ENCODE peak calls at places on chromosomes 6 and 20, in six cellular contexts. A, U, S, V, D and L are unnamed samples.

GRCh38 chr6:139748353-139749146 is 374.1 kb upstream of the CITED2 start:
- DNase-seq in A (no peak), D (no peak), U (no peak), S (no peak), V (no peak), L (no peak)

GRCh38 chr20:35506872-35507638 is 22.4 kb downstream of the C20orf173 start:
- DNase-seq in U (no peak), V (no peak), D (no peak), S (no peak), A (no peak), L (no peak)

GRCh38 chr20:6735913-6736845 is 31.3 kb upstream of the BMP2 start:
- DNase-seq in D (peak), V (no peak), S (no peak), U (peak), A (no peak), L (no peak)

GRCh38 chr6:95230071-95230740 is 347.1 kb upstream of the MANEA start:
- DNase-seq in V (no peak), U (no peak), S (no peak), A (no peak), D (no peak), L (no peak)

GRCh38 chr6:64717281-64717680 is 989.7 kb downstream of the EYS start:
- DNase-seq in D (no peak), U (no peak), A (no peak), S (no peak), V (no peak), L (no peak)

GRCh38 chr6:71181565-71181964 is 107.0 kb upstream of the OGFRL1 start:
- DNase-seq in S (no peak), A (no peak), U (peak), V (no peak), D (no peak), L (no peak)

GRCh38 chr6:12160350-12160749 is 129.8 kb upstream of the EDN1 start:
- DNase-seq in U (no peak), A (no peak), V (no peak), S (no peak), D (no peak), L (no peak)

GRCh38 chr6:54474898-54475297 is 166.7 kb downstream of the TINAG start:
- DNase-seq in D (no peak), U (no peak), S (no peak), V (no peak), A (no peak), L (no peak)

GRCh38 chr20:58784321-58785074 is 66.2 kb downstream of the GNAS-AS1 start:
- DNase-seq in U (no peak), S (no peak), A (peak), V (no peak), D (no peak), L (no peak)

GRCh38 chr6:151452750-151453427 is 963 bp upstream of the RMND1 start:
- DNase-seq in A (no peak), S (peak), D (no peak), U (no peak), V (no peak), L (no peak)

GRCh38 chr20:63538204-63539091 is 1.3 kb upstream of the PTK6 start:
- DNase-seq in V (peak), U (no peak), D (no peak), S (no peak), A (peak), L (no peak)

GRCh38 chr6:79385333-79385732 is 150.9 kb upstream of the HMGN3 start:
- DNase-seq in U (no peak), D (no peak), A (no peak), V (no peak), S (no peak), L (no peak)

GRCh38 chr20:22402990-22403859 is 181.1 kb downstream of the FOXA2 start:
- DNase-seq in U (no peak), V (no peak), D (no peak), S (no peak), A (no peak), L (no peak)

GRCh38 chr6:19830171-19830570 is 7.0 kb upstream of the ID4 start:
- DNase-seq in U (peak), S (no peak), D (no peak), A (no peak), V (no peak), L (no peak)

GRCh38 chr6:79617521-79617941 is 13.6 kb upstream of the SH3BGRL2 start:
- DNase-seq in D (no peak), V (no peak), A (no peak), U (no peak), S (no peak), L (no peak)

GRCh38 chr6:92840246-92840930 is 579.0 kb downstream of the EPHA7 start:
- DNase-seq in D (no peak), V (no peak), S (no peak), U (no peak), A (no peak), L (no peak)

GRCh38 chr6:105278035-105278434 is 98.2 kb upstream of the POPDC3 start:
- DNase-seq in D (no peak), A (no peak), V (no peak), U (no peak), S (no peak), L (no peak)

GRCh38 chr6:46983007-46983411 is 59.1 kb downstream of the ADGRF1 start:
- DNase-seq in U (peak), V (no peak), S (no peak), A (no peak), D (no peak), L (no peak)
- TF ChIP-seq CTCF in U (peak), V (no peak), S (no peak), A (peak), D (no peak), L (no peak)

DNA sequence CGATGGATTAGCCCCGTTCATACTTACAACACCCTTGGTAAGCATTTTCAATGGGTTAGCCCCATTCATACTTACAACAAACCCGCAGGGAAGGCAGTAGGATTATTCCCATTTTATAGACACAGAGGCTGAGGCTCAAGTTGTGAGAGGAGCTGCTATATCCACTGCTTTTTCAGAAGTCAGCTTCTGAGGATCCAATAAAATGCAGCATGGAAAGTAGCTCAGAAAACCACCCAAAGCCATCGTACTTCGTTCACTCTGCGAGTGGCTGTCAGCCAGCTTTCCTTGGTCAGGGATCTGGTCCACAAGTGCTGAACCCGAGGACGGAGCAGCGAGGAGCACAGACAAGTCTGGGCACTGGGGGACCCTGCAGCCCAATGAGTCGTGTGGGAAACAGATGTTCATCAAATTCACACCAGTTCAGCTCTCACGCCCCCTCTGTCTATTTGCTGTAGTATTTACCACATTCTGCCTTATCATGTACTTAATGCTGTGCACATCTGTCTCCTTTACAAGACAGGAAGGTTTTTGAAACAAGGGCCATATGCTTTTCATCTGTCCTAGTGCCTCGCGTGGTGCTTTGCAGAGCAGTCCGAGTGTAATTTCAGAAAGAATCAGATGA is 256.8 kb downstream of the CDH26 start:
- DNase-seq in U (no peak), V (no peak), D (no peak), S (peak), A (no peak), L (no peak)
- TF ChIP-seq CTCF in U (no peak), V (no peak), D (no peak), S (no peak), A (no peak), L (no peak)

GRCh38 chr6:50141100-50141499 is 91.4 kb upstream of the DEFB112 start:
- DNase-seq in U (no peak), S (no peak), D (no peak), A (no peak), V (no peak), L (no peak)

GRCh38 chr6:50143011-50143719 is 93.4 kb upstream of the DEFB112 start:
- DNase-seq in S (no peak), U (no peak), D (no peak), V (no peak), A (no peak), L (no peak)

GRCh38 chr6:50147371-50147770 is 97.6 kb upstream of the DEFB112 start:
- DNase-seq in V (no peak), D (no peak), U (no peak), S (no peak), A (no peak), L (no peak)

DNA sequence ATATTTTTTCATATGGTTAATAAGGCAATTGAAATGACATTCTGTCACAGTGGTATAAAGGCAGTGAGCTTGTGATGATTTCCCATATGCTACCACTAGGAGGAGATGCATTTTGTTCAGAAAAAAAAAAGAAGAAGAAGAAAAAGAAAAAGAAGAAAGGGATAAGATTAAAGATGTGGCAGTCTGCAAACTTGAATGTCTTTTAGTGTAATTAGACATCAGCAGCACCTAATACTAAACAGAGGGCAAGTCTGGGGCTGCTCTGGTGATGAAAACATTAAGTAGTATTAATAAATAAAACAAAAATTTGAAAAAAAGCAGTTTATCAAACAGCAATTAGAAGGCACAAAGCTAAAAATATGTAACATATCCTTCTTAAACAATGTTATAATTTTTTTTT is 95.4 kb upstream of the DEFB112 start:
- DNase-seq in U (no peak), A (no peak), S (no peak), D (no peak), V (no peak), L (no peak)
- TF ChIP-seq CTCF in U (peak), A (peak), S (peak), D (peak), V (no peak), L (no peak)

DNA sequence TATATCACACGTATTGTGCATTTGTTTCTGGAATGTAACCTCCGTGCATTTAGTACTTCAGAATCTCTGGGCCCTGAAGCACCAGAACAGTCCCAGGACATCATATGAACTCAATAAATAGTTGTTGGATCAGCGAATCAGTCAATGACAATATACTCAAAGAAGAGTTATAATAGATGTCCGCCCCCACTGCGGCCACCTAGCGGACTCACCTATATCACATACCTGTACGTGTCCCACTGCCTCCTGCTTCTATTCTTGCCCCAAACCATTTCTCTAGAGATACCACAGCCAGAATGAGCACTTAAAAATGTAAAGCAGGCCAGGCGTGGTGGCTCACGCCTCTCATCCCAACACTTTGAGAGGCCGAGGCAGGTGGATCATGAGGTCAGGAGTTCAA is 73.9 kb downstream of the DCDC2 start:
- DNase-seq in V (no peak), A (no peak), S (no peak), U (no peak), D (no peak), L (no peak)
- TF ChIP-seq CTCF in V (no peak), A (no peak), S (no peak), U (peak), D (no peak), L (no peak)

DNA sequence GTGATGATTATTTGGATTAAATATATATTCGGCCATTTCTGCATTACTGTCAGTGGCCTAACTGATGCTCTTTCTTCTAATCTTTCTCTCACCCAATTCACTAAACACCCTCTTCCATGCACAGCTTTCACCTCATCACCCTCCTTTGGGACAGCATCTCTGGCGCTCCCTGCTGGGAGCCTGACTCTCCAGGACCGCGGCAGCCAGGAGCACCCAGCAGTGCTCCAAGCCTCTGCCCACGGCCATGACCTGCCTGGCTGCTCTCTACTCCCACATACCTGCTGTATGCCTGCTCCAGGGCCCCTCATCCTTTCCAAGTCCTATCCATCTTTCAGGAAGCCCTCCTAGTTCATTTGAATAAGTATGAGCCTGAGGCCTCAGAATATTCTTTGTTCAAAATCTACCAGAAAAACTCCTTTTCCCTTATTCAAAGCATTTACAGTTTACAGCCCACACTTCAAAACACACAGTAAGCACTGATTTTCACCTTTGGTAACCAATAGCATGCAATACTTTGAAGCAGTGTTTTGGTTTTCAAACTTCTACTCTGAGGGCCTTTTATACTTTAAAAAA is 15.2 kb downstream of the CTCFL start:
- DNase-seq in D (no peak), U (no peak), S (no peak), V (no peak), A (no peak), L (no peak)
- TF ChIP-seq CTCF in D (no peak), U (peak), S (peak), V (no peak), A (peak), L (no peak)

DNA sequence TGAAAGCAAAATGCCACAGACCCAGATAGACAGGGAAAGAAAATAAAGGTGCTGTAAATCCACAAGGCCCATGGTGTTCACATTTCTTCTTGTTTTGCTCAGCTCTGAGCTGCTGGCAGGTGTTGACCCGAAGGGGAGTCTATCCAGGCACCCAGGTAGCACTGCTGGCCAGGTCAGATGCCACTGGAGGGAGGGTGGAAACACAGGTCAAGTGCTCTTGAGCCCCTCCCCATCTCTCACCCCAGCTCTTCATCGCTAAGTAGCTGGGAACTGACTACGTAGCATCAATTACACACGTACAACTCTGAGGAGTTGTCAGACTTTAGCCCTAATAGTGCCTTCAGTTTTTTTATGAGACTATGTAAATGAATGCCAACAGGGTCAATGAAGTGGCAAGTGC is 287.8 kb upstream of the QKI start:
- DNase-seq in A (no peak), U (no peak), D (no peak), V (no peak), S (no peak), L (no peak)
- TF ChIP-seq CTCF in A (no peak), U (no peak), D (no peak), V (no peak), S (no peak), L (no peak)

GRCh38 chr6:152563182-152563581 is 74.0 kb downstream of the SYNE1 start:
- DNase-seq in A (no peak), V (no peak), U (no peak), D (no peak), S (no peak), L (no peak)

GRCh38 chr6:152552616-152553209 is 84.4 kb downstream of the SYNE1 start:
- DNase-seq in V (no peak), S (no peak), D (peak), U (no peak), A (peak), L (peak)

GRCh38 chr6:152557502-152557901 is 79.7 kb downstream of the SYNE1 start:
- DNase-seq in D (no peak), U (no peak), S (no peak), V (no peak), A (no peak), L (no peak)
- TF ChIP-seq CTCF in D (no peak), U (no peak), S (no peak), V (no peak), A (no peak), L (no peak)

GRCh38 chr20:37941332-37941731 is 38.4 kb downstream of the VSTM2L start:
- DNase-seq in S (no peak), D (peak), A (no peak), U (no peak), V (no peak), L (peak)
- TF ChIP-seq CTCF in S (peak), D (no peak), A (no peak), U (peak), V (no peak), L (no peak)

GRCh38 chr6:1453024-1453423 is 63.6 kb downstream of the FOXF2 start:
- DNase-seq in S (no peak), U (no peak), D (no peak), V (no peak), A (no peak), L (no peak)
- TF ChIP-seq CTCF in S (no peak), U (no peak), D (no peak), V (no peak), A (no peak), L (no peak)

GRCh38 chr6:150002710-150003109 is 22.6 kb downstream of the RAET1L start:
- DNase-seq in V (no peak), U (no peak), A (no peak), S (peak), D (no peak), L (no peak)

GRCh38 chr6:150005761-150006651 is 19.3 kb downstream of the RAET1L start:
- DNase-seq in D (peak), A (no peak), S (peak), V (no peak), U (no peak), L (no peak)

GRCh38 chr6:150004101-150004782 is 21.1 kb downstream of the RAET1L start:
- DNase-seq in S (no peak), U (no peak), D (peak), V (peak), A (no peak), L (no peak)

GRCh38 chr6:150006961-150007464 is 18.3 kb downstream of the RAET1L start:
- DNase-seq in D (peak), U (no peak), A (no peak), V (no peak), S (peak), L (no peak)

GRCh38 chr6:150004783-150005717 is 20.3 kb downstream of the RAET1L start:
- DNase-seq in S (peak), A (peak), D (peak), V (peak), U (no peak), L (peak)
- TF ChIP-seq CTCF in S (no peak), A (peak), D (no peak), V (no peak), U (no peak), L (no peak)